ENCODE peak calls at places on chromosomes 5 and 9, in nine cellular contexts. B, H, O, T, V, Y, W, K and L are unnamed samples.
A peak's percentile ranks its signal among the peaks of the same experiment; 100 is the strongest.

GRCh38 chr5:174533771-174534221 is 190.6 kb upstream of the MSX2 start:
- DNase-seq in W (peak; percentile 82), O (no peak), K (no peak), T (no peak), B (peak; percentile 79), Y (no peak), V (no peak), H (no peak), L (no peak)

GRCh38 chr5:158569534-158569933 is 530.2 kb downstream of the EBF1 start:
- DNase-seq in W (no peak), H (no peak), B (no peak), O (no peak), T (no peak), V (no peak), Y (no peak), K (no peak), L (no peak)

GRCh38 chr5:102532126-102532525 is 33.3 kb upstream of the SLCO6A1 start:
- DNase-seq in W (no peak), B (no peak), O (no peak), H (no peak), Y (no peak), V (no peak), T (no peak), K (no peak), L (no peak)

GRCh38 chr9:11275158-11275695 is 662.4 kb upstream of the PTPRD start:
- DNase-seq in O (no peak), Y (no peak), K (no peak), W (peak; percentile 81), V (no peak), H (no peak), T (no peak), B (no peak), L (no peak)

GRCh38 chr9:110115341-110115820 is 92.6 kb downstream of the C9orf152 start:
- DNase-seq in V (no peak), K (no peak), T (no peak), O (peak; percentile 11), B (peak; percentile 67), H (no peak), W (no peak), Y (no peak), L (no peak)

GRCh38 chr9:78549711-78550110 is 252.8 kb downstream of the PSAT1 start:
- DNase-seq in V (no peak), K (no peak), O (no peak), T (no peak), W (no peak), H (no peak), B (peak; percentile 60), Y (no peak), L (no peak)

GRCh38 chr5:89105171-89105695 is 222.2 kb upstream of the MEF2C start:
- DNase-seq in K (no peak), T (no peak), W (peak; percentile 19), H (no peak), V (no peak), Y (no peak), B (no peak), O (no peak), L (no peak)

GRCh38 chr9:110202232-110202631 is 5.7 kb downstream of the C9orf152 start:
- DNase-seq in Y (no peak), H (no peak), W (no peak), K (no peak), T (peak; percentile 22), V (no peak), B (no peak), O (no peak), L (no peak)

GRCh38 chr5:52948418-52949076 is 40.6 kb upstream of the ITGA2 start:
- DNase-seq in Y (peak; percentile 45), T (peak; percentile 79), O (peak; percentile 18), V (peak; percentile 57), B (peak; percentile 82), K (peak; percentile 69), H (no peak), W (peak; percentile 83), L (no peak)

GRCh38 chr5:127313847-127314473 is 23.4 kb downstream of the MEGF10 start:
- DNase-seq in V (peak; percentile 57), T (peak; percentile 54), Y (peak; percentile 28), B (peak; percentile 65), H (peak; percentile 87), K (peak; percentile 71), O (no peak), W (peak; percentile 65), L (peak; percentile 19)